ENCODE peak calls at places on chromosomes 11 and 22, in four cellular contexts. One of them, this sample, is unnamed.

GRCh38 chr11:17391493-17392355 is 3.3 kb upstream of the KCNJ11 start:
- DNase-seq in ACHN: no peak
- DNase-seq in stimulated activated CD4-positive, alpha-beta T cell treated with anti-CD3 and anti-CD28 coated beads, TNF-alpha, amount 100 ng/mL, for 1 hour: no peak
- DNase-seq in effector memory CD4-positive, alpha-beta T cell: no peak
- DNase-seq in this sample: no peak

GRCh38 chr11:8531312-8531711 is 62.7 kb downstream of the STK33 start:
- DNase-seq in stimulated activated CD4-positive, alpha-beta T cell treated with anti-CD3 and anti-CD28 coated beads, TNF-alpha, amount 100 ng/mL, for 1 hour: no peak
- DNase-seq in ACHN: no peak
- DNase-seq in effector memory CD4-positive, alpha-beta T cell: no peak
- DNase-seq in this sample: no peak

GRCh38 chr11:37259734-37260133 is 661.7 kb upstream of the RAG2 start:
- DNase-seq in stimulated activated CD4-positive, alpha-beta T cell treated with anti-CD3 and anti-CD28 coated beads, TNF-alpha, amount 100 ng/mL, for 1 hour: no peak
- DNase-seq in ACHN: no peak
- DNase-seq in effector memory CD4-positive, alpha-beta T cell: no peak
- DNase-seq in this sample: no peak

GRCh38 chr11:96317576-96317975 is 25.4 kb downstream of the MAML2 start:
- DNase-seq in ACHN: no peak
- DNase-seq in stimulated activated CD4-positive, alpha-beta T cell treated with anti-CD3 and anti-CD28 coated beads, TNF-alpha, amount 100 ng/mL, for 1 hour: no peak
- DNase-seq in effector memory CD4-positive, alpha-beta T cell: no peak
- DNase-seq in this sample: no peak

GRCh38 chr11:31995525-31996123 is 95.2 kb upstream of the RCN1 start:
- DNase-seq in ACHN: no peak
- DNase-seq in stimulated activated CD4-positive, alpha-beta T cell treated with anti-CD3 and anti-CD28 coated beads, TNF-alpha, amount 100 ng/mL, for 1 hour: no peak
- DNase-seq in effector memory CD4-positive, alpha-beta T cell: no peak
- DNase-seq in this sample: no peak

GRCh38 chr11:69485337-69486041 is 4.0 kb downstream of the LINC01488 start:
- DNase-seq in effector memory CD4-positive, alpha-beta T cell: no peak
- DNase-seq in ACHN: no peak
- DNase-seq in stimulated activated CD4-positive, alpha-beta T cell treated with anti-CD3 and anti-CD28 coated beads, TNF-alpha, amount 100 ng/mL, for 1 hour: no peak
- DNase-seq in this sample: no peak

GRCh38 chr11:12585861-12586260 is 88.4 kb upstream of the TEAD1 start:
- DNase-seq in ACHN: no peak
- DNase-seq in stimulated activated CD4-positive, alpha-beta T cell treated with anti-CD3 and anti-CD28 coated beads, TNF-alpha, amount 100 ng/mL, for 1 hour: no peak
- DNase-seq in effector memory CD4-positive, alpha-beta T cell: no peak
- DNase-seq in this sample: no peak

GRCh38 chr11:44484211-44484610 is 81.3 kb upstream of the CD82 start:
- DNase-seq in ACHN: peak; percentile 29
- DNase-seq in effector memory CD4-positive, alpha-beta T cell: no peak
- DNase-seq in stimulated activated CD4-positive, alpha-beta T cell treated with anti-CD3 and anti-CD28 coated beads, TNF-alpha, amount 100 ng/mL, for 1 hour: no peak
- DNase-seq in this sample: no peak

GRCh38 chr11:66334605-66335442 is 1.4 kb downstream of the RIN1 start:
- DNase-seq in ACHN: no peak
- DNase-seq in stimulated activated CD4-positive, alpha-beta T cell treated with anti-CD3 and anti-CD28 coated beads, TNF-alpha, amount 100 ng/mL, for 1 hour: no peak
- DNase-seq in effector memory CD4-positive, alpha-beta T cell: no peak
- DNase-seq in this sample: no peak

GRCh38 chr22:49685686-49686085 is 142.0 kb downstream of the BRD1 start:
- DNase-seq in ACHN: no peak
- DNase-seq in effector memory CD4-positive, alpha-beta T cell: no peak
- DNase-seq in stimulated activated CD4-positive, alpha-beta T cell treated with anti-CD3 and anti-CD28 coated beads, TNF-alpha, amount 100 ng/mL, for 1 hour: no peak
- DNase-seq in this sample: no peak

GRCh38 chr11:107785401-107785800 is 73.2 kb downstream of the SLC35F2 start:
- DNase-seq in ACHN: peak; percentile 14
- DNase-seq in effector memory CD4-positive, alpha-beta T cell: no peak
- DNase-seq in stimulated activated CD4-positive, alpha-beta T cell treated with anti-CD3 and anti-CD28 coated beads, TNF-alpha, amount 100 ng/mL, for 1 hour: no peak
- DNase-seq in this sample: no peak

GRCh38 chr11:13364388-13364787 is 86.8 kb downstream of the BMAL1 start:
- DNase-seq in effector memory CD4-positive, alpha-beta T cell: no peak
- DNase-seq in ACHN: no peak
- DNase-seq in stimulated activated CD4-positive, alpha-beta T cell treated with anti-CD3 and anti-CD28 coated beads, TNF-alpha, amount 100 ng/mL, for 1 hour: no peak
- DNase-seq in this sample: no peak

GRCh38 chr11:131122448-131122847 is 206.2 kb upstream of the SNX19 start:
- DNase-seq in stimulated activated CD4-positive, alpha-beta T cell treated with anti-CD3 and anti-CD28 coated beads, TNF-alpha, amount 100 ng/mL, for 1 hour: no peak
- DNase-seq in ACHN: no peak
- DNase-seq in effector memory CD4-positive, alpha-beta T cell: no peak
- DNase-seq in this sample: no peak

GRCh38 chr11:83073884-83074283 is 2.2 kb upstream of the RAB30 start:
- DNase-seq in ACHN: no peak
- DNase-seq in stimulated activated CD4-positive, alpha-beta T cell treated with anti-CD3 and anti-CD28 coated beads, TNF-alpha, amount 100 ng/mL, for 1 hour: no peak
- DNase-seq in effector memory CD4-positive, alpha-beta T cell: no peak
- DNase-seq in this sample: no peak

GRCh38 chr11:133995066-133995465 is 38.3 kb upstream of the IGSF9B start:
- DNase-seq in ACHN: no peak
- DNase-seq in effector memory CD4-positive, alpha-beta T cell: no peak
- DNase-seq in stimulated activated CD4-positive, alpha-beta T cell treated with anti-CD3 and anti-CD28 coated beads, TNF-alpha, amount 100 ng/mL, for 1 hour: no peak
- DNase-seq in this sample: no peak

GRCh38 chr11:46367916-46368267 is 13.6 kb upstream of the MDK start:
- DNase-seq in effector memory CD4-positive, alpha-beta T cell: no peak
- DNase-seq in stimulated activated CD4-positive, alpha-beta T cell treated with anti-CD3 and anti-CD28 coated beads, TNF-alpha, amount 100 ng/mL, for 1 hour: no peak
- DNase-seq in ACHN: no peak
- DNase-seq in this sample: no peak